ENCODE peak calls at places on chromosomes 5 and 9, in four cellular contexts. X is neuronal stem cell, U is mesendoderm, O is IMR-90. W is an unnamed sample.

GRCh38 chr9:37405350-37405749 is 17.1 kb upstream of the GRHPR start:
- DNase-seq in X (no peak), U (no peak), O (no peak), W (no peak)

GRCh38 chr5:10635257-10635860 is 71.5 kb downstream of the ANKRD33B start:
- DNase-seq in O (peak; percentile 80), U (no peak), X (no peak), W (no peak)

GRCh38 chr5:124007675-124008398 is 495.9 kb downstream of the CSNK1G3 start:
- DNase-seq in O (peak; percentile 4), X (no peak), U (peak; percentile 66), W (no peak)

GRCh38 chr5:5145651-5146529 is 5.8 kb downstream of the ADAMTS16 start:
- DNase-seq in U (no peak), O (peak; percentile 33), X (no peak), W (no peak)

GRCh38 chr5:66415208-66415607 is 181.0 kb upstream of the MAST4 start:
- DNase-seq in U (no peak), X (no peak), O (no peak), W (no peak)

GRCh38 chr9:11206925-11207324 is 594.1 kb upstream of the PTPRD start:
- DNase-seq in U (no peak), X (no peak), O (no peak), W (no peak)

GRCh38 chr9:71249729-71250317 is 128.4 kb upstream of the TRPM3 start:
- DNase-seq in X (peak; percentile 57), U (peak; percentile 72), O (peak; percentile 64), W (no peak)

GRCh38 chr5:55370291-55370925 is 62.6 kb downstream of the MTREX start:
- DNase-seq in O (no peak), X (no peak), U (no peak), W (no peak)

GRCh38 chr9:115373000-115373709 is 255.2 kb upstream of the TNC start:
- DNase-seq in U (peak; percentile 82), O (peak; percentile 98), X (no peak), W (no peak)

GRCh38 chr5:108687599-108688220 is 60.0 kb upstream of the FER start:
- DNase-seq in X (no peak), O (no peak), U (no peak), W (no peak)

GRCh38 chr5:88684136-88684500 is 198.9 kb downstream of the MEF2C start:
- DNase-seq in O (no peak), X (no peak), U (no peak), W (no peak)

GRCh38 chr5:172913117-172913850 is 45.9 kb upstream of the RPL26L1 start:
- DNase-seq in U (no peak), O (no peak), X (no peak), W (no peak)

GRCh38 chr5:104702212-104702611 is 1139.6 kb upstream of the NUDT12 start:
- DNase-seq in O (no peak), X (no peak), U (no peak), W (no peak)

GRCh38 chr5:80109549-80110478 is 74.7 kb downstream of the THBS4 start:
- DNase-seq in O (no peak), U (no peak), X (no peak), W (peak; percentile 50)

GRCh38 chr5:77418162-77418561 is 74.0 kb downstream of the WDR41 start:
- DNase-seq in O (no peak), U (no peak), X (no peak), W (no peak)

GRCh38 chr5:94983861-94984535 is 300.9 kb downstream of the MCTP1 start:
- DNase-seq in O (peak; percentile 58), U (no peak), X (no peak), W (no peak)

GRCh38 chr5:99177796-99178195 is 249.0 kb upstream of the CHD1 start:
- DNase-seq in X (no peak), O (no peak), U (no peak), W (no peak)

GRCh38 chr5:72248352-72249032 is 71.5 kb downstream of the MRPS27 start:
- DNase-seq in X (no peak), U (peak; percentile 61), O (peak; percentile 88), W (no peak)

GRCh38 chr5:145531038-145531734 is 304.0 kb downstream of the PRELID2 start:
- DNase-seq in O (peak; percentile 83), X (no peak), U (no peak), W (no peak)

GRCh38 chr9:78357165-78357873 is 60.4 kb downstream of the PSAT1 start:
- DNase-seq in O (no peak), X (no peak), U (peak; percentile 14), W (peak; percentile 49)

GRCh38 chr9:129111762-129112151 is 542 bp downstream of the PTPA start:
- DNase-seq in O (peak; percentile 45), X (no peak), U (peak; percentile 45), W (peak; percentile 51)

GRCh38 chr9:123769723-123770122 is 160.2 kb downstream of the DENND1A start:
- DNase-seq in U (peak; percentile 60), X (no peak), O (no peak), W (no peak)

GRCh38 chr9:123863164-123863855 is 66.6 kb downstream of the DENND1A start:
- DNase-seq in U (peak; percentile 76), O (no peak), X (no peak), W (no peak)

GRCh38 chr5:167171056-167171455 is 1120.4 kb upstream of the WWC1 start:
- DNase-seq in X (no peak), U (no peak), O (no peak), W (no peak)

GRCh38 chr5:42268630-42269029 is 154.6 kb upstream of the GHR start:
- DNase-seq in U (peak; percentile 40), X (no peak), O (peak; percentile 3), W (no peak)

GRCh38 chr5:116502616-116503015 is 72.0 kb downstream of the SEMA6A start:
- DNase-seq in O (peak; percentile 17), X (no peak), U (no peak), W (no peak)

DNA sequence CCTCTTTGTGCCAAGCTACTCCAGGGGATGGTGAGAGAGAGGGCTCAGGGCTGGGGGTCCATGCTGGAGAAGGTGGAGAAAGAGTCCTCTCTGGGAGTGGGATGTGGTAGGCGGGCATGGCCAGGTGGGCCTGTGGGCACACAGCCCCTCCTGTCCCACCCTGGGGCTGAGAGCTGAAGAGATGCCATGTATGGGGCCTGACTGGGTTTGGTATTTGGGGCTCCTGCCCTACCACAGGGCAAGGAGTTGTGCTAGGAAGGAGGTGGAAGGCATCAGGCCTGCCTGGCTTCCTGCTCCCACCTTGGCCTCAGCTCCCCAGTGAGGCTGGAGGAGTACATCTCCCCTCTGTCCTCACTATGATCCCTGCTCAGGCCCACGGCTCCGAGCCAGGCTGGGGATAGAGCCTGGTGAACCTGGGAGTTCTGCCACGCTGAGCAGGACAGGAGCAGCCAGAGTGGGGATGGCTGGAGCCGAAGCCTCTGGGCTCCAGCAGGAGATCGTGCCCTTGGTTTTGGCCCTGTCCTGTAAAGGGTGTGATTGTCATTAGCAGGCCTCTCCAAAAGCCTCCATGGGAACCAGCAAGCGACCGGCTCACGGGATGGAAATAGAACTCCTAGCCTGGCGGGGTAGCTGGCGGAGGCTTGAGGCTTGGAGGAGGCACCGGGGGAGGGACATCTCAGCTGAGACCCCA is 75.5 kb downstream of the CACNA1B start:
- DNase-seq in X (no peak), O (no peak), U (no peak), W (no peak)
- H4K8ac ChIP-seq in X (no peak overlapping the region), O (no peak overlapping the region), U (no peak overlapping the region), W (no peak overlapping the region)

DNA sequence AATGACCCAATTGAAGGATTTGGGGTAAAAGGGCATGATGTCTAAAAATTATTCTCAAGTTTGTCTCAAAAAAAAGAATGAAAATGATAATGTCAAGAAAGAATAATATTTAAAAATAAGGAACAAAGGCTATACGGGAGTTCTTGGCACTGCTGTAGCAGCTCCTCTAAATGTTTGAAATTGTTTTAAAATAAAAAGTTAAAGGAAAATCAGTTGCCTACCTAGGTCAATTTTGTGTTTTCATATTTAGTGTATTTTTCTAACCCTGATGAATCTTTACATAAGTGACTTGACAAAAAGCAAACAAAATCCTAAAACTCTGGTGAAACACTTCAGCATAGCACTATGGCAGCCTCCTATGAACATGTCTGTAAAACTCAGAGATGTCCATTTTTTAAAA is 56.4 kb downstream of the ALDH1A1 start:
- DNase-seq in X (no peak), O (no peak), U (no peak), W (no peak)
- H2BK5ac ChIP-seq in X (no peak overlapping the region), O (no peak overlapping the region), U (no peak overlapping the region), W (no peak overlapping the region)

GRCh38 chr9:134285215-134285845 is 40.9 kb upstream of the RXRA start:
- DNase-seq in U (no peak), X (no peak), O (no peak), W (no peak)
- H4K8ac ChIP-seq in U (no peak overlapping the region), X (no peak overlapping the region), O (no peak overlapping the region), W (no peak overlapping the region)

DNA sequence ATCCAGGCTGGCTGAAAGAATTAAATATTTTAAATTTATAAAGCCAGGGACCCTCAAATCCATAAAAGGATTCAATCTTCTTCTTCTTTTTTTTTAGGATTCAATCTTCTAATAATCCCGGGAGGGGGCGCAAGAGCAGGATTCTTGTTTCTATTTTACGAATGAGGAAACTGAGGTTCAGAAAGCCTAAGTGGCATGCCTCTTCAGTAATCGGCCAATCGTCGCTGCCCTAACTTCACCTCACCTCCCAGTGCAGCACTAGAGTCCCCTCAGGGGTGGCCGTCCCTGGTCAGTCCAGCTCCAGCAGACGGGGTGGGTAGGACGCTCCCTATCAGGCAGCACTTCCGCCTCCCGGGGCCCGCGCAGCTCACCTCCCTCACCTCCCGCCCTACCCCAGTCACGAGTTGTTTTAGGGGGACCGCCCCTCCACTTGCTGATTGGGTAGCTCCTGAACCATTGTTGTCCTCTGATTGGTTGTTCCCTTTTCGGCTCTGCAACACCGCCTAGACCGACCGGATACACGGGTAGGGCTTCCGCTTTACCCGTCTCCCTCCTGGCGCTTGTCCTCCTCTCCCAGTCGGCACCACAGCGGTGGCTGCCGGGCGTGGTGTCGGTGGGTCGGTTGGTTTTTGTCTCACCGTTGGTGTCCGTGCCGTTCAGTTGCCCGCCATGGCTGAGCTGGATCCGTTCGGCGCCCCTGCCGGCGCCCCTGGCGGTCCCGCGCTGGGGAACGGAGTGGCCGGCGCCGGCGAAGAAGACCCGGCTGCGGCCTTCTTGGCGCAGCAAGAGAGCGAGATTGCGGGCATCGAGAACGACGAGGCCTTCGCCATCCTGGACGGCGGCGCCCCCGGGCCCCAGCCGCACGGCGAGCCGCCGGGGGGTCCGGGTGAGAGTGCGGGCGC is at the start of gene CLTA:
- DNase-seq in O (peak; percentile 99), X (peak; percentile 96), U (peak; percentile 100), W (peak; percentile 99)
- H2BK5ac ChIP-seq in O (peak within 1 kb of the TSS; percentile 96), X (peak within 1 kb of the TSS; percentile 75), U (peak within 1 kb of the TSS; percentile 53), W (no peak within 1 kb of the TSS)

GRCh38 chr9:133959171-133959570 is 33.0 kb downstream of the VAV2 start:
- DNase-seq in U (no peak), O (no peak), X (no peak), W (no peak)
- H4K8ac ChIP-seq in U (no peak overlapping the region), O (no peak overlapping the region), X (no peak overlapping the region), W (no peak overlapping the region)

DNA sequence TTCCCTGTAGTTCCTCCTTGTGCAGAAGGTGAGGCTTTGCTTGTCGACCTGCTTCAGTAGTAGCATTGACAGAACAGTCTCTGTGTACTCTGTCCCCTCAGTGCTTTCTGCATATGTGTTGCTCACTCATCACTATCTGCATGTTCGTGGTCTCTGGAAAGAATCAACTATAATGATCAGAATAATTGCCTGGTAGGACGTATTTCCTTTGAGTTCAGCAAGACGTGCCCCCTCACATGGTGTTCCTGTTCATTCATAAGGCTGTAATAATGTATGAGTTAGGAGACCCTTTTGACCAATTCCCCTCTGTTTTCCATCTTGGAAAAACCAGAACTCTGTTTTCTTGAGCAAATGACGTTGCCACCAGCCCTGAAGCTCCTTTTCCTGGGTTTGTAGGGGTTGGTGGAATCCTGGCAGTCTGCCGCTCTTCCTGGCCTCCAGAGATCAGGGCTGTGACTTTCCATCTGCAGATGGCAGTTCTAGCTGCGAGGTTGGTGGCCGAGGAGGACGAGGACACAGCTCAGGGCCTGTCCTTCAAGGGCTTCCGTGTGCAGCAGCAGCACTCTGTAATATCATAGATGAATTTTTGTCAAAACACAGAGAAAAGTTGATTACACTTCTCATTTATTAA is 61.9 kb downstream of the EXOSC2 start:
- DNase-seq in X (no peak), U (no peak), O (no peak), W (no peak)
- H2BK5ac ChIP-seq in X (no peak overlapping the region), U (no peak overlapping the region), O (no peak overlapping the region), W (no peak overlapping the region)

W was measured in H9.